ENCODE peak calls at places on chromosomes 12 and 14, in eight cellular contexts. One of them, this sample, is unnamed.

GRCh38 chr12:31962076-31962475 is 2.9 kb downstream of the RESF1 start:
- DNase-seq in K562: no peak
- DNase-seq in GM23338: no peak
- DNase-seq in HCT116: no peak
- DNase-seq in Panc1: no peak
- DNase-seq in SK-N-SH: no peak
- DNase-seq in HepG2: no peak
- DNase-seq in GM12878: no peak
- DNase-seq in this sample: no peak

GRCh38 chr14:100440758-100441203 is 117.6 kb downstream of the SLC25A47 start:
- DNase-seq in K562: peak
- DNase-seq in GM23338: no peak
- DNase-seq in HCT116: no peak
- DNase-seq in Panc1: no peak
- DNase-seq in SK-N-SH: peak
- DNase-seq in HepG2: no peak
- DNase-seq in GM12878: no peak
- DNase-seq in this sample: no peak

GRCh38 chr14:59630281-59630963 is 53.8 kb upstream of the CCDC175 start:
- DNase-seq in K562: no peak
- DNase-seq in GM23338: peak
- DNase-seq in HCT116: no peak
- DNase-seq in Panc1: no peak
- DNase-seq in SK-N-SH: peak
- DNase-seq in HepG2: no peak
- DNase-seq in GM12878: no peak
- DNase-seq in this sample: no peak

GRCh38 chr12:49983892-49984291 is 11.1 kb downstream of the AQP6 start:
- DNase-seq in K562: no peak
- DNase-seq in GM23338: no peak
- DNase-seq in HCT116: no peak
- DNase-seq in Panc1: no peak
- DNase-seq in SK-N-SH: peak
- DNase-seq in HepG2: no peak
- DNase-seq in GM12878: no peak
- DNase-seq in this sample: no peak

GRCh38 chr12:105363890-105364289 is 33.4 kb downstream of the C12orf75 start:
- DNase-seq in K562: no peak
- DNase-seq in GM23338: no peak
- DNase-seq in HCT116: no peak
- DNase-seq in Panc1: no peak
- DNase-seq in SK-N-SH: no peak
- DNase-seq in HepG2: no peak
- DNase-seq in GM12878: no peak
- DNase-seq in this sample: no peak

GRCh38 chr12:57107456-57107855 is 3.7 kb downstream of the STAT6 start:
- DNase-seq in K562: no peak
- DNase-seq in GM23338: no peak
- DNase-seq in HCT116: no peak
- DNase-seq in Panc1: no peak
- DNase-seq in SK-N-SH: no peak
- DNase-seq in HepG2: no peak
- DNase-seq in GM12878: no peak
- DNase-seq in this sample: no peak

GRCh38 chr12:75738486-75738885 is 227.1 kb upstream of the KRR1 start:
- DNase-seq in K562: no peak
- DNase-seq in GM23338: no peak
- DNase-seq in HCT116: no peak
- DNase-seq in Panc1: no peak
- DNase-seq in SK-N-SH: no peak
- DNase-seq in HepG2: no peak
- DNase-seq in GM12878: peak
- DNase-seq in this sample: no peak

GRCh38 chr12:93802698-93803097 is 125.5 kb downstream of the CRADD start:
- DNase-seq in K562: no peak
- DNase-seq in GM23338: peak
- DNase-seq in HCT116: no peak
- DNase-seq in Panc1: no peak
- DNase-seq in SK-N-SH: no peak
- DNase-seq in HepG2: no peak
- DNase-seq in GM12878: no peak
- DNase-seq in this sample: no peak

GRCh38 chr12:26936559-26937442 is 980 bp downstream of the INTS13 start:
- DNase-seq in K562: peak
- DNase-seq in GM23338: no peak
- DNase-seq in HCT116: no peak
- DNase-seq in Panc1: no peak
- DNase-seq in SK-N-SH: no peak
- DNase-seq in HepG2: no peak
- DNase-seq in GM12878: no peak
- DNase-seq in this sample: no peak

GRCh38 chr12:122201381-122201780 is 2.1 kb upstream of the B3GNT4 start:
- DNase-seq in K562: no peak
- DNase-seq in GM23338: no peak
- DNase-seq in HCT116: no peak
- DNase-seq in Panc1: no peak
- DNase-seq in SK-N-SH: no peak
- DNase-seq in HepG2: no peak
- DNase-seq in GM12878: no peak
- DNase-seq in this sample: no peak

GRCh38 chr12:122204829-122205589 is 1.5 kb downstream of the B3GNT4 start:
- DNase-seq in K562: no peak
- DNase-seq in GM23338: no peak
- DNase-seq in HCT116: no peak
- DNase-seq in Panc1: no peak
- DNase-seq in SK-N-SH: no peak
- DNase-seq in HepG2: no peak
- DNase-seq in GM12878: no peak
- DNase-seq in this sample: no peak

GRCh38 chr12:122202017-122202416 is 1.5 kb upstream of the B3GNT4 start:
- DNase-seq in K562: no peak
- DNase-seq in GM23338: no peak
- DNase-seq in HCT116: no peak
- DNase-seq in Panc1: no peak
- DNase-seq in SK-N-SH: peak
- DNase-seq in HepG2: no peak
- DNase-seq in GM12878: no peak
- DNase-seq in this sample: no peak

GRCh38 chr12:122203968-122204828 is 689 bp downstream of the B3GNT4 start:
- DNase-seq in K562: no peak
- DNase-seq in GM23338: peak
- DNase-seq in HCT116: no peak
- DNase-seq in Panc1: no peak
- DNase-seq in SK-N-SH: peak
- DNase-seq in HepG2: no peak
- DNase-seq in GM12878: no peak
- DNase-seq in this sample: no peak

GRCh38 chr12:122203301-122203967 is at the start of gene B3GNT4:
- DNase-seq in K562: peak
- DNase-seq in GM23338: peak
- DNase-seq in HCT116: peak
- DNase-seq in Panc1: no peak
- DNase-seq in SK-N-SH: peak
- DNase-seq in HepG2: no peak
- DNase-seq in GM12878: no peak
- DNase-seq in this sample: no peak
- TF ChIP-seq POLR2AphosphoS5 in K562: no peak
- TF ChIP-seq POLR2AphosphoS5 in GM23338: peak
- TF ChIP-seq POLR2AphosphoS5 in HCT116: peak
- TF ChIP-seq POLR2AphosphoS5 in Panc1: no peak
- TF ChIP-seq POLR2AphosphoS5 in SK-N-SH: no peak
- TF ChIP-seq POLR2AphosphoS5 in HepG2: no peak
- TF ChIP-seq POLR2AphosphoS5 in GM12878: no peak
- TF ChIP-seq POLR2AphosphoS5 in this sample: no peak

GRCh38 chr14:61498303-61498702 is 176.9 kb downstream of the PRKCH start:
- DNase-seq in K562: no peak
- DNase-seq in GM23338: no peak
- DNase-seq in HCT116: no peak
- DNase-seq in Panc1: no peak
- DNase-seq in SK-N-SH: no peak
- DNase-seq in HepG2: no peak
- DNase-seq in GM12878: no peak
- DNase-seq in this sample: no peak

GRCh38 chr14:61501714-61502458 is 180.5 kb downstream of the PRKCH start:
- DNase-seq in K562: no peak
- DNase-seq in GM23338: no peak
- DNase-seq in HCT116: no peak
- DNase-seq in Panc1: no peak
- DNase-seq in SK-N-SH: no peak
- DNase-seq in HepG2: no peak
- DNase-seq in GM12878: no peak
- DNase-seq in this sample: no peak

GRCh38 chr14:61500046-61500445 is 178.7 kb downstream of the PRKCH start:
- DNase-seq in K562: no peak
- DNase-seq in GM23338: no peak
- DNase-seq in HCT116: no peak
- DNase-seq in Panc1: no peak
- DNase-seq in SK-N-SH: no peak
- DNase-seq in HepG2: no peak
- DNase-seq in GM12878: no peak
- DNase-seq in this sample: no peak

GRCh38 chr14:61495809-61496208 is 174.4 kb downstream of the PRKCH start:
- DNase-seq in K562: no peak
- DNase-seq in GM23338: no peak
- DNase-seq in HCT116: no peak
- DNase-seq in Panc1: no peak
- DNase-seq in SK-N-SH: no peak
- DNase-seq in HepG2: no peak
- DNase-seq in GM12878: no peak
- DNase-seq in this sample: no peak

GRCh38 chr14:61498811-61499210 is 177.4 kb downstream of the PRKCH start:
- DNase-seq in K562: no peak
- DNase-seq in GM23338: no peak
- DNase-seq in HCT116: no peak
- DNase-seq in Panc1: no peak
- DNase-seq in SK-N-SH: no peak
- DNase-seq in HepG2: no peak
- DNase-seq in GM12878: no peak
- DNase-seq in this sample: peak
- TF ChIP-seq REST in K562: no peak
- TF ChIP-seq REST in GM23338: no peak
- TF ChIP-seq REST in HCT116: no peak
- TF ChIP-seq REST in Panc1: no peak
- TF ChIP-seq REST in SK-N-SH: no peak
- TF ChIP-seq REST in HepG2: no peak
- TF ChIP-seq REST in GM12878: no peak
- TF ChIP-seq REST in this sample: no peak

GRCh38 chr12:8698132-8698829 is 490 bp downstream of the RIMKLB start:
- DNase-seq in K562: peak
- DNase-seq in GM23338: peak
- DNase-seq in HCT116: no peak
- DNase-seq in Panc1: no peak
- DNase-seq in SK-N-SH: peak
- DNase-seq in HepG2: no peak
- DNase-seq in GM12878: no peak
- DNase-seq in this sample: no peak
- TF ChIP-seq POLR2AphosphoS5 in K562: peak
- TF ChIP-seq POLR2AphosphoS5 in GM23338: no peak
- TF ChIP-seq POLR2AphosphoS5 in HCT116: no peak
- TF ChIP-seq POLR2AphosphoS5 in Panc1: no peak
- TF ChIP-seq POLR2AphosphoS5 in SK-N-SH: no peak
- TF ChIP-seq POLR2AphosphoS5 in HepG2: no peak
- TF ChIP-seq POLR2AphosphoS5 in GM12878: no peak
- TF ChIP-seq POLR2AphosphoS5 in this sample: no peak

DNA sequence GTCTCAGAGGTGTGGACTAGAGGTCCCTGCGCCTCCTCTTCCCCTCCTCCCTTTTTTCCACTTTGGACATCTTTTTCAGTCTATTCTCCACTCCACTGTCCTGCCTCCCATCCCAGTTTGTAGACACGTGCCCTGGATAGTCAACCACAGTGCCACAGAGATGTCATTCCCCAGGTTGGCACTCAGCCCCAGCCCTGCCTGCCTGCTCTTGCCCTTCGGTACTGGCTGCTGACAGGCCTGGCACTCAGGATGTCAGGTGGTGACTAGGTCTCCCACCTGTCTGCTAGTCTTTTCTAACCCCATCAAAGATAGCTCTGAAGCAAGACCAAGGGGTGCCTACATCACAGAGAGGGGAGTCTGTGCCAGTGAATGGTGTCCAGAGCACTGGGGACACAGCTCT is 15.8 kb downstream of the KRT71 start:
- DNase-seq in K562: no peak
- DNase-seq in GM23338: no peak
- DNase-seq in HCT116: no peak
- DNase-seq in Panc1: no peak
- DNase-seq in SK-N-SH: no peak
- DNase-seq in HepG2: no peak
- DNase-seq in GM12878: no peak
- DNase-seq in this sample: no peak
- TF ChIP-seq REST in K562: no peak
- TF ChIP-seq REST in GM23338: no peak
- TF ChIP-seq REST in HCT116: no peak
- TF ChIP-seq REST in Panc1: no peak
- TF ChIP-seq REST in SK-N-SH: no peak
- TF ChIP-seq REST in HepG2: no peak
- TF ChIP-seq REST in GM12878: no peak
- TF ChIP-seq REST in this sample: no peak

GRCh38 chr12:5441497-5442236 is 9.8 kb downstream of the NTF3 start:
- DNase-seq in K562: no peak
- DNase-seq in GM23338: peak
- DNase-seq in HCT116: no peak
- DNase-seq in Panc1: no peak
- DNase-seq in SK-N-SH: no peak
- DNase-seq in HepG2: no peak
- DNase-seq in GM12878: no peak
- DNase-seq in this sample: no peak
- TF ChIP-seq POLR2AphosphoS5 in K562: no peak
- TF ChIP-seq POLR2AphosphoS5 in GM23338: no peak
- TF ChIP-seq POLR2AphosphoS5 in HCT116: no peak
- TF ChIP-seq POLR2AphosphoS5 in Panc1: no peak
- TF ChIP-seq POLR2AphosphoS5 in SK-N-SH: no peak
- TF ChIP-seq POLR2AphosphoS5 in HepG2: no peak
- TF ChIP-seq POLR2AphosphoS5 in GM12878: no peak
- TF ChIP-seq POLR2AphosphoS5 in this sample: no peak

GRCh38 chr12:16602412-16602811 is 3.5 kb downstream of the LMO3 start:
- DNase-seq in K562: no peak
- DNase-seq in GM23338: no peak
- DNase-seq in HCT116: no peak
- DNase-seq in Panc1: no peak
- DNase-seq in SK-N-SH: no peak
- DNase-seq in HepG2: no peak
- DNase-seq in GM12878: no peak
- DNase-seq in this sample: no peak

GRCh38 chr12:16603265-16603915 is 2.6 kb downstream of the LMO3 start:
- DNase-seq in K562: no peak
- DNase-seq in GM23338: no peak
- DNase-seq in HCT116: no peak
- DNase-seq in Panc1: no peak
- DNase-seq in SK-N-SH: no peak
- DNase-seq in HepG2: no peak
- DNase-seq in GM12878: no peak
- DNase-seq in this sample: no peak

GRCh38 chr12:16594796-16595195 is 11.2 kb downstream of the LMO3 start:
- DNase-seq in K562: no peak
- DNase-seq in GM23338: no peak
- DNase-seq in HCT116: no peak
- DNase-seq in Panc1: no peak
- DNase-seq in SK-N-SH: no peak
- DNase-seq in HepG2: no peak
- DNase-seq in GM12878: no peak
- DNase-seq in this sample: no peak

GRCh38 chr12:16600525-16600924 is 5.4 kb downstream of the LMO3 start:
- DNase-seq in K562: no peak
- DNase-seq in GM23338: no peak
- DNase-seq in HCT116: no peak
- DNase-seq in Panc1: no peak
- DNase-seq in SK-N-SH: no peak
- DNase-seq in HepG2: no peak
- DNase-seq in GM12878: no peak
- DNase-seq in this sample: no peak

GRCh38 chr12:16599081-16599480 is 6.9 kb downstream of the LMO3 start:
- DNase-seq in K562: no peak
- DNase-seq in GM23338: no peak
- DNase-seq in HCT116: no peak
- DNase-seq in Panc1: no peak
- DNase-seq in SK-N-SH: no peak
- DNase-seq in HepG2: no peak
- DNase-seq in GM12878: no peak
- DNase-seq in this sample: no peak
- TF ChIP-seq REST in K562: no peak
- TF ChIP-seq REST in GM23338: no peak
- TF ChIP-seq REST in HCT116: no peak
- TF ChIP-seq REST in Panc1: no peak
- TF ChIP-seq REST in SK-N-SH: no peak
- TF ChIP-seq REST in HepG2: no peak
- TF ChIP-seq REST in GM12878: no peak
- TF ChIP-seq REST in this sample: no peak

This sample was measured in HL-60.